ENCODE peak calls at places on chromosomes 12 and 14, in eight cellular contexts. U, H, Y, K, O, V, P and G are unnamed samples.

GRCh38 chr12:53102883-53103807 is at the start of gene SOAT2:
- DNase-seq in K (no peak), U (no peak), Y (no peak), V (no peak), H (no peak), O (no peak), P (no peak), G (no peak)

GRCh38 chr12:113186033-113186365 is 478 bp downstream of the RITA1 start:
- DNase-seq in H (no peak), U (peak), Y (no peak), V (no peak), P (no peak), O (no peak), K (no peak), G (no peak)

GRCh38 chr14:21521526-21521925 is 4.6 kb downstream of the SALL2 start:
- DNase-seq in O (no peak), H (no peak), Y (no peak), P (no peak), U (peak), K (no peak), V (no peak), G (no peak)

GRCh38 chr12:6068226-6068625 is 56.2 kb downstream of the VWF start:
- DNase-seq in V (no peak), K (no peak), U (no peak), O (no peak), P (no peak), H (no peak), Y (no peak), G (no peak)

GRCh38 chr14:94051115-94051514 is 25.0 kb downstream of the OTUB2 start:
- DNase-seq in U (peak), P (peak), V (no peak), O (no peak), H (no peak), K (no peak), Y (peak), G (no peak)

GRCh38 chr12:50222275-50222783 is 55.2 kb upstream of the CERS5 start:
- DNase-seq in K (peak), O (peak), V (peak), P (peak), Y (peak), H (no peak), U (peak), G (peak)

GRCh38 chr14:99552021-99552553 is 51.9 kb downstream of the CCDC85C start:
- DNase-seq in H (no peak), K (no peak), P (no peak), U (no peak), V (no peak), Y (no peak), O (no peak), G (no peak)

GRCh38 chr12:70576341-70577282 is 60.6 kb downstream of the PTPRB start:
- DNase-seq in V (peak), H (no peak), Y (no peak), K (no peak), O (peak), U (peak), P (no peak), G (no peak)

GRCh38 chr12:104790296-104791125 is 167.6 kb downstream of the SLC41A2 start:
- DNase-seq in P (peak), K (peak), U (peak), V (peak), O (peak), Y (peak), H (peak), G (peak)

GRCh38 chr12:103728323-103728722 is 112.7 kb downstream of the NT5DC3 start:
- DNase-seq in V (no peak), U (peak), Y (no peak), K (no peak), O (no peak), H (no peak), P (no peak), G (no peak)

GRCh38 chr12:32501835-32502333 is 102.5 kb downstream of the FGD4 start:
- DNase-seq in K (peak), O (no peak), H (no peak), U (peak), P (peak), V (peak), Y (peak), G (peak)

GRCh38 chr12:120361506-120362208 is 7.3 kb downstream of the MSI1 start:
- DNase-seq in P (peak), Y (peak), K (peak), H (no peak), V (peak), U (peak), O (peak), G (peak)

GRCh38 chr12:53252349-53252916 is 15.7 kb upstream of the ESPL1 start:
- DNase-seq in P (no peak), Y (peak), H (peak), K (no peak), V (peak), O (no peak), U (peak), G (no peak)

GRCh38 chr12:52903285-52903854 is 1.5 kb downstream of the KRT8 start:
- DNase-seq in Y (peak), V (no peak), K (peak), O (peak), U (peak), P (peak), H (peak), G (peak)

GRCh38 chr12:12466157-12466556 is 96.5 kb downstream of the DUSP16 start:
- DNase-seq in V (no peak), P (no peak), H (no peak), O (no peak), U (no peak), K (no peak), Y (no peak), G (no peak)

GRCh38 chr12:47422656-47423055 is 283.2 kb downstream of the RPAP3 start:
- DNase-seq in V (no peak), Y (no peak), K (no peak), H (no peak), O (no peak), P (no peak), U (peak), G (no peak)

GRCh38 chr12:39386335-39386734 is 56.6 kb downstream of the KIF21A start:
- DNase-seq in K (no peak), U (no peak), P (no peak), H (no peak), V (no peak), Y (no peak), O (no peak), G (no peak)

GRCh38 chr12:88662093-88662492 is 81.8 kb upstream of the KITLG start:
- DNase-seq in K (no peak), P (no peak), Y (no peak), U (no peak), O (no peak), V (no peak), H (no peak), G (no peak)

GRCh38 chr12:104680070-104680469 is 223.3 kb downstream of the CHST11 start:
- DNase-seq in Y (no peak), U (no peak), H (no peak), V (no peak), P (no peak), K (no peak), O (peak), G (no peak)

GRCh38 chr12:54419088-54419887 is at the start of gene ITGA5:
- DNase-seq in P (peak), O (no peak), K (peak), V (peak), U (peak), H (peak), Y (peak), G (no peak)

GRCh38 chr12:22569253-22569652 is 24.9 kb upstream of the C2CD5 start:
- DNase-seq in V (no peak), Y (no peak), K (no peak), O (no peak), H (no peak), U (no peak), P (no peak), G (no peak)

GRCh38 chr12:54239568-54239967 is 40.4 kb downstream of the CBX5 start:
- DNase-seq in H (no peak), Y (no peak), K (no peak), O (no peak), P (no peak), V (no peak), U (no peak), G (no peak)

GRCh38 chr14:74508844-74509428 is 15.4 kb downstream of the ISCA2 start:
- DNase-seq in O (no peak), V (no peak), K (no peak), Y (no peak), P (no peak), H (peak), U (no peak), G (no peak)

GRCh38 chr14:99602054-99602787 is 1.8 kb downstream of the CCDC85C start:
- DNase-seq in K (no peak), U (no peak), H (peak), V (no peak), P (no peak), Y (peak), O (no peak), G (no peak)

GRCh38 chr12:97375310-97375709 is 87.3 kb upstream of the RMST start:
- DNase-seq in P (no peak), K (no peak), H (no peak), U (no peak), Y (no peak), V (no peak), O (no peak), G (no peak)

GRCh38 chr12:124279846-124280360 is 15.0 kb upstream of the RFLNA start:
- DNase-seq in U (no peak), H (no peak), P (no peak), V (no peak), O (no peak), K (no peak), Y (no peak), G (no peak)

GRCh38 chr14:103260629-103261124 is 73.4 kb upstream of the EIF5 start:
- DNase-seq in P (no peak), V (peak), U (peak), O (no peak), H (peak), K (no peak), Y (peak), G (no peak)

GRCh38 chr12:70364695-70365397 is 1.2 kb upstream of the KCNMB4 start:
- DNase-seq in O (peak), K (no peak), U (no peak), V (no peak), H (no peak), P (peak), Y (no peak), G (no peak)

GRCh38 chr12:85280138-85280983 is at the start of gene ALX1:
- DNase-seq in K (peak), Y (no peak), V (peak), H (peak), P (peak), U (peak), O (peak), G (peak)

GRCh38 chr12:69330475-69331473 is 17.4 kb upstream of the LYZ start:
- DNase-seq in U (no peak), K (no peak), H (peak), P (peak), O (peak), Y (peak), V (no peak), G (no peak)

GRCh38 chr12:121911824-121912585 is 6.4 kb upstream of the CFAP251 start:
- DNase-seq in P (no peak), Y (no peak), V (no peak), H (no peak), K (no peak), O (no peak), U (no peak), G (no peak)

GRCh38 chr14:104119700-104120251 is 18.6 kb upstream of the KIF26A start:
- DNase-seq in O (no peak), V (no peak), U (no peak), K (no peak), H (peak), Y (no peak), P (no peak), G (peak)

GRCh38 chr12:78977463-78977862 is 112.9 kb downstream of the SYT1 start:
- DNase-seq in H (no peak), Y (no peak), U (no peak), V (no peak), P (no peak), O (no peak), K (no peak), G (no peak)

GRCh38 chr12:87303396-87304012 is 725.7 kb downstream of the C12orf50 start:
- DNase-seq in Y (no peak), O (no peak), U (no peak), V (no peak), H (no peak), P (no peak), K (no peak), G (no peak)

GRCh38 chr12:126469211-126469610 is 1404.0 kb downstream of the AACS start:
- DNase-seq in U (no peak), P (no peak), O (no peak), V (no peak), K (no peak), Y (no peak), H (no peak), G (no peak)

DNA sequence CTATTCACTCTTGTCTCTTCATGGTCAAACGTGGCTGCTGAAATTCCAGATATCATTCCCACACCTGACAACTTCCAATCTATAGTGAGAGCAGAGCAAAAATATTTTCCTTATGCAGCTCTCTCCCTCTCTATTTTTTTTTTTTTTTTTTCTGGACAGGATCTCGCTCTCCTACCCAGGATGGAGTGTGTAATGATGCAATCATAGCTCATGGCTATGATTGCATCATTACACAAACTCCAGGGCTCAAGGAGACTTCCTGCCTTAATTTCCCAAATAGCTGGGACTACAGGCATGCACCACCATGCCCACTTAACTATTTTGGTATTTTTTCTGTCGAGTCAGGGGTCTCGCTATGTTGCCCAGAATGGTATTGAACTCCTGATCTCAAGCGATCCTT is 1398.9 kb downstream of the AACS start:
- DNase-seq in U (no peak), V (no peak), O (no peak), H (no peak), Y (no peak), P (no peak), K (no peak), G (no peak)
- TF ChIP-seq CTCF in U (no peak), V (no peak), O (no peak), H (no peak), Y (no peak), P (no peak), K (no peak), G (no peak)

DNA sequence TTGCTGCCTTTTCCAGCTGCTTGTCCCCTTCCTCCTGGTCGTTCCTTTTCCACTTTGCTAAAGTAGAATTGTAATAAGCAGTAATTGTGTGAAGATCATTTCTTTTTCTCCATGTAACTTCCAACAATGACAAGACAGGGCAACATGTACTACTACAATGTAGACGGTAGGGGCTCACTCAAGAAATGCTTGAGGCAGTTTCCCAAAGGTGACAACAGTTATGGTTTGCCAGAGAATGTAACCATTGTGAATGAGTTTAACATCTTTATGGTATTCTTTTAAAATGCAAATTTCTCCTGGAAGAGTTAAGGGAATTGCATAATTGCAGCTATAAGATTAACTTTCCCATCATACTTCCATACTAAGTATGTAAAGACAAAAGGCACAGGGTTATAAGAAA is 23.8 kb upstream of the PHLDA1 start:
- DNase-seq in K (no peak), U (no peak), H (no peak), O (no peak), P (no peak), Y (no peak), V (no peak), G (no peak)
- TF ChIP-seq CTCF in K (no peak), U (no peak), H (no peak), O (no peak), P (no peak), Y (no peak), V (no peak), G (peak)

DNA sequence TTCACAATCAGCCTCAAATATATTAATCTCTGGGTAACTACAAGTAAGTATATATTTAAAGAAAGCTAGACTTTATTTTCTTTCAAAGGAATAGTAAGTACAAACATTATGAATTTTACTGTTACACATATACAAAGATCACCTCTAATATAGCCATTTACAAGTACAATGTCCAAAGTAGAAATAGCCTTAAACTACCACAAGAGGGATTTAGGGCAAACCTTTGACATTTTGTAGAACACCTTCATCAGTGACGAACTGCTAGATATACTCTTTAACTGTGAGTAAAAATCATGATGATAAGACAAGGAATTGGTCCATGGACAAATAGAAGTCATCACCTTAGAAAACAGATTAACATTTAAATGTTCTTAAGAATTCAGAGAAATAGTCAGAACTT is 69.8 kb downstream of the CNTN1 start:
- DNase-seq in Y (no peak), P (no peak), V (no peak), K (no peak), H (no peak), O (no peak), U (no peak), G (no peak)
- TF ChIP-seq CTCF in Y (no peak), P (no peak), V (no peak), K (peak), H (no peak), O (no peak), U (no peak), G (no peak)

GRCh38 chr14:105864651-105865265 is 338.4 kb downstream of the TMEM121 start:
- DNase-seq in K (no peak), U (no peak), H (no peak), Y (peak), V (no peak), O (no peak), P (no peak), G (no peak)

GRCh38 chr14:105865904-105866840 is 339.8 kb downstream of the TMEM121 start:
- DNase-seq in P (no peak), Y (peak), V (no peak), U (no peak), O (no peak), K (no peak), H (peak), G (no peak)

GRCh38 chr14:105864116-105864515 is 337.7 kb downstream of the TMEM121 start:
- DNase-seq in O (no peak), Y (no peak), P (no peak), H (no peak), K (no peak), V (no peak), U (no peak), G (no peak)

GRCh38 chr14:105866841-105867321 is 340.5 kb downstream of the TMEM121 start:
- DNase-seq in H (no peak), P (no peak), Y (peak), K (no peak), U (no peak), O (no peak), V (no peak), G (no peak)

GRCh38 chr14:105865266-105865903 is 339.0 kb downstream of the TMEM121 start:
- DNase-seq in P (no peak), Y (peak), K (no peak), O (no peak), U (no peak), H (no peak), V (no peak), G (no peak)
- TF ChIP-seq CTCF in P (no peak), Y (no peak), K (no peak), O (no peak), U (no peak), H (no peak), V (no peak), G (no peak)

GRCh38 chr12:46263140-46264017 is 5.5 kb downstream of the SLC38A1 start:
- DNase-seq in H (no peak), O (no peak), P (no peak), V (no peak), Y (no peak), U (no peak), K (no peak), G (no peak)
- TF ChIP-seq CTCF in H (no peak), O (no peak), P (peak), V (no peak), Y (peak), U (peak), K (peak), G (peak)

GRCh38 chr14:27528328-27528727 is 930.5 kb upstream of the NOVA1 start:
- DNase-seq in H (no peak), O (no peak), V (peak), K (no peak), U (peak), P (peak), Y (no peak), G (no peak)
- TF ChIP-seq CTCF in H (no peak), O (no peak), V (peak), K (peak), U (peak), P (peak), Y (no peak), G (peak)